ENCODE peak calls at places on chromosomes 13 and 19, in nine cellular contexts. A is NCI-H460; K is activated T-cell treated with anti-CD3 and anti-CD28 coated beads, Interleukin-2, amount 50 U/mL, for 72 hours; O is AG04449; L is left cardiac atrium; W is CD4-positive, CD25-positive, alpha-beta regulatory T cell; R is dermis microvascular lymphatic vessel endothelial cell; I is stimulated activated CD4-positive, alpha-beta T cell treated with anti-CD3 and anti-CD28 coated beads, TNF-alpha, amount 100 ng/mL, for 4 hours; M is ovary. T is an unnamed sample.

GRCh38 chr13:86000546-86000945 is 201.3 kb upstream of the SLITRK6 start:
- DNase-seq in O (no peak), M (no peak), I (no peak), W (no peak), A (no peak), R (no peak), K (no peak), L (no peak), T (no peak)

GRCh38 chr13:101473458-101473857 is 21.0 kb downstream of the ITGBL1 start:
- DNase-seq in O (peak), K (no peak), M (no peak), A (no peak), R (peak), W (no peak), L (peak), I (no peak), T (no peak)

GRCh38 chr19:56137405-56137804 is 3.7 kb upstream of the ZNF444 start:
- DNase-seq in R (peak), I (no peak), L (no peak), M (no peak), K (no peak), W (no peak), O (no peak), A (no peak), T (no peak)

GRCh38 chr13:85828094-85828684 is 29.0 kb upstream of the SLITRK6 start:
- DNase-seq in W (no peak), K (no peak), A (peak), I (no peak), L (no peak), O (no peak), M (no peak), R (peak), T (no peak)

GRCh38 chr13:74200081-74200480 is 65.9 kb upstream of the KLF12 start:
- DNase-seq in I (no peak), O (peak), K (no peak), W (no peak), L (no peak), M (no peak), A (no peak), R (no peak), T (no peak)

GRCh38 chr13:94656766-94657165 is 55.1 kb downstream of the GPR180 start:
- DNase-seq in L (no peak), R (peak), M (no peak), I (no peak), A (no peak), W (no peak), K (peak), O (peak), T (no peak)

GRCh38 chr13:99380921-99381645 is 73.9 kb upstream of the GPR183 start:
- DNase-seq in K (peak), I (peak), R (no peak), A (no peak), M (no peak), W (peak), L (no peak), O (no peak), T (no peak)

GRCh38 chr13:41428155-41428554 is 29.2 kb upstream of the RGCC start:
- DNase-seq in R (peak), L (no peak), O (no peak), A (no peak), M (no peak), I (no peak), W (peak), K (peak), T (no peak)

GRCh38 chr13:114087430-114087829 is 45.0 kb downstream of the RASA3 start:
- DNase-seq in O (no peak), L (peak), W (no peak), A (no peak), R (no peak), M (no peak), K (no peak), I (no peak), T (no peak)

GRCh38 chr19:39533791-39534190 is 1.1 kb upstream of the EID2B start:
- DNase-seq in L (no peak), R (no peak), K (no peak), I (no peak), W (no peak), A (no peak), M (no peak), O (no peak), T (no peak)

GRCh38 chr13:21043898-21044297 is 17.5 kb downstream of the LATS2 start:
- DNase-seq in A (no peak), K (no peak), O (peak), M (no peak), L (no peak), I (no peak), R (no peak), W (no peak), T (no peak)

GRCh38 chr13:21119526-21119925 is 56.8 kb downstream of the SKA3 start:
- DNase-seq in I (no peak), M (no peak), L (no peak), W (no peak), R (no peak), O (no peak), A (no peak), K (no peak), T (no peak)

GRCh38 chr19:6126335-6126974 is 9.0 kb upstream of the ACSBG2 start:
- DNase-seq in K (no peak), R (peak), W (no peak), L (no peak), M (no peak), O (no peak), A (peak), I (no peak), T (no peak)

GRCh38 chr13:98910501-98910951 is 67.3 kb downstream of the DOCK9 start:
- DNase-seq in A (peak), O (peak), K (peak), I (no peak), L (peak), M (no peak), R (peak), W (peak), T (no peak)

GRCh38 chr19:30150626-30151025 is 208.6 kb downstream of the URI1 start:
- DNase-seq in R (no peak), K (no peak), L (no peak), I (no peak), O (no peak), M (no peak), A (no peak), W (no peak), T (no peak)

GRCh38 chr19:15365264-15365663 is 14.3 kb downstream of the AKAP8 start:
- DNase-seq in A (no peak), R (no peak), M (no peak), W (no peak), K (no peak), O (no peak), L (no peak), I (no peak), T (no peak)

GRCh38 chr19:54178581-54179261 is 5.8 kb upstream of the TMC4 start:
- DNase-seq in O (no peak), R (no peak), I (no peak), M (no peak), A (no peak), K (no peak), W (peak), L (no peak), T (no peak)

GRCh38 chr13:52128714-52129700 is at the start of gene NEK5:
- DNase-seq in W (peak), L (peak), I (peak), R (peak), M (peak), K (peak), A (peak), O (no peak), T (peak)

GRCh38 chr19:42433503-42434260 is 6.5 kb upstream of the LIPE start:
- DNase-seq in R (peak), I (no peak), A (peak), L (peak), O (no peak), K (peak), W (peak), M (peak), T (peak)

GRCh38 chr19:38730731-38731589 is 13.3 kb downstream of the CAPN12 start:
- DNase-seq in W (no peak), A (no peak), O (no peak), I (no peak), R (no peak), K (no peak), M (no peak), L (peak), T (no peak)

GRCh38 chr13:100175078-100175802 is 86.3 kb downstream of the PCCA start:
- DNase-seq in K (no peak), R (no peak), M (no peak), O (no peak), W (no peak), A (no peak), I (no peak), L (no peak), T (no peak)

GRCh38 chr13:23673354-23673753 is 103.1 kb downstream of the TNFRSF19 start:
- DNase-seq in A (peak), K (no peak), O (peak), I (no peak), L (no peak), M (no peak), R (no peak), W (no peak), T (no peak)

GRCh38 chr13:93996471-93996870 is 483.0 kb downstream of the DCT start:
- DNase-seq in M (no peak), A (no peak), I (no peak), R (no peak), L (no peak), W (no peak), K (no peak), O (no peak), T (no peak)

GRCh38 chr13:30906411-30906990 is 430 bp downstream of the MEDAG start:
- DNase-seq in R (peak), W (no peak), L (peak), O (no peak), K (peak), I (no peak), A (no peak), M (peak), T (no peak)

T was measured in occipital lobe.